ENCODE peak calls at places on chromosomes 1 and 21, in four cellular contexts. One of them, this sample, is unnamed.

GRCh38 chr21:37700641-37701202 is 215.5 kb downstream of the KCNJ6 start:
- DNase-seq in upper lobe of left lung: no peak
- DNase-seq in foreskin fibroblast: peak
- DNase-seq in AG09309: peak
- DNase-seq in this sample: no peak

GRCh38 chr1:192967211-192967877 is 91.8 kb downstream of the UCHL5 start:
- DNase-seq in upper lobe of left lung: no peak
- DNase-seq in foreskin fibroblast: no peak
- DNase-seq in AG09309: no peak
- DNase-seq in this sample: no peak

GRCh38 chr1:236039736-236040670 is 24.9 kb downstream of the NID1 start:
- DNase-seq in foreskin fibroblast: no peak
- DNase-seq in upper lobe of left lung: peak
- DNase-seq in AG09309: no peak
- DNase-seq in this sample: no peak

GRCh38 chr1:240914506-240914905 is 302.6 kb upstream of the GREM2 start:
- DNase-seq in upper lobe of left lung: no peak
- DNase-seq in AG09309: no peak
- DNase-seq in foreskin fibroblast: no peak
- DNase-seq in this sample: no peak

GRCh38 chr1:42319128-42319851 is 15.7 kb downstream of the FOXJ3 start:
- DNase-seq in upper lobe of left lung: no peak
- DNase-seq in foreskin fibroblast: peak
- DNase-seq in AG09309: no peak
- DNase-seq in this sample: no peak

GRCh38 chr1:17122449-17123194 is 3.4 kb upstream of the PADI2 start:
- DNase-seq in foreskin fibroblast: no peak
- DNase-seq in AG09309: no peak
- DNase-seq in upper lobe of left lung: no peak
- DNase-seq in this sample: no peak

GRCh38 chr1:180157108-180157507 is 2.4 kb downstream of the QSOX1 start:
- DNase-seq in upper lobe of left lung: no peak
- DNase-seq in AG09309: no peak
- DNase-seq in foreskin fibroblast: peak
- DNase-seq in this sample: no peak

GRCh38 chr1:184823080-184823479 is 68.4 kb upstream of the EDEM3 start:
- DNase-seq in foreskin fibroblast: no peak
- DNase-seq in AG09309: no peak
- DNase-seq in upper lobe of left lung: no peak
- DNase-seq in this sample: no peak

GRCh38 chr1:30923597-30923996 is 15.0 kb upstream of the SDC3 start:
- DNase-seq in foreskin fibroblast: no peak
- DNase-seq in AG09309: no peak
- DNase-seq in upper lobe of left lung: no peak
- DNase-seq in this sample: no peak

GRCh38 chr1:231188072-231188471 is 26.2 kb downstream of the TRIM67 start:
- DNase-seq in AG09309: no peak
- DNase-seq in upper lobe of left lung: no peak
- DNase-seq in foreskin fibroblast: no peak
- DNase-seq in this sample: no peak

GRCh38 chr21:34743831-34744230 is 75.0 kb downstream of the CLIC6 start:
- DNase-seq in AG09309: peak
- DNase-seq in foreskin fibroblast: peak
- DNase-seq in upper lobe of left lung: no peak
- DNase-seq in this sample: no peak

DNA sequence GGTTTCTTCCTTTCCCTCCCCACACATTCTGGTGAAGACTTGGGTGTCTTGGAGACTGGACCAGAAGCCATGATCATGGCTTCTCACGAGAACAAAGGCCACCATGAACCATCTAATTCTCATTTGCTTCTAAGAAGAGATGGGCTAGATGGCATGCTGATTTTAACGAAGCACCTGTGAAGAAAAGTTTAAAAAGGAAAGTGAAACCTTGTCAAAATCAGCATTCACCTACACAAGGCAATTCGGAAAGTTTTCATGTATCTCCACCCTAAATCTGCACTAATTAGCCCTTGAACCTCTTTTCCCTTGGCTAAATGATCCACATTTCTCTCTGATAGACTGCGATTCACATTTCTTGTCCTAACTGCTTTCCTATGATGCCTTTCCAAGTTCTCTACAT is 114.3 kb upstream of the RAVER2 start:
- DNase-seq in foreskin fibroblast: no peak
- DNase-seq in upper lobe of left lung: no peak
- DNase-seq in AG09309: no peak
- DNase-seq in this sample: no peak
- TF ChIP-seq CTCF in foreskin fibroblast: no peak
- TF ChIP-seq CTCF in upper lobe of left lung: no peak
- TF ChIP-seq CTCF in AG09309: no peak
- TF ChIP-seq CTCF in this sample: no peak

GRCh38 chr1:178031856-178032320 is 62.0 kb upstream of the RASAL2 start:
- DNase-seq in foreskin fibroblast: peak
- DNase-seq in AG09309: peak
- DNase-seq in upper lobe of left lung: peak
- DNase-seq in this sample: no peak
- TF ChIP-seq CTCF in foreskin fibroblast: peak
- TF ChIP-seq CTCF in AG09309: peak
- TF ChIP-seq CTCF in upper lobe of left lung: peak
- TF ChIP-seq CTCF in this sample: no peak

GRCh38 chr1:171352554-171352953 is 38.6 kb downstream of the FMO4 start:
- DNase-seq in foreskin fibroblast: no peak
- DNase-seq in AG09309: no peak
- DNase-seq in upper lobe of left lung: no peak
- DNase-seq in this sample: no peak
- TF ChIP-seq CTCF in foreskin fibroblast: no peak
- TF ChIP-seq CTCF in AG09309: no peak
- TF ChIP-seq CTCF in upper lobe of left lung: no peak
- TF ChIP-seq CTCF in this sample: no peak

DNA sequence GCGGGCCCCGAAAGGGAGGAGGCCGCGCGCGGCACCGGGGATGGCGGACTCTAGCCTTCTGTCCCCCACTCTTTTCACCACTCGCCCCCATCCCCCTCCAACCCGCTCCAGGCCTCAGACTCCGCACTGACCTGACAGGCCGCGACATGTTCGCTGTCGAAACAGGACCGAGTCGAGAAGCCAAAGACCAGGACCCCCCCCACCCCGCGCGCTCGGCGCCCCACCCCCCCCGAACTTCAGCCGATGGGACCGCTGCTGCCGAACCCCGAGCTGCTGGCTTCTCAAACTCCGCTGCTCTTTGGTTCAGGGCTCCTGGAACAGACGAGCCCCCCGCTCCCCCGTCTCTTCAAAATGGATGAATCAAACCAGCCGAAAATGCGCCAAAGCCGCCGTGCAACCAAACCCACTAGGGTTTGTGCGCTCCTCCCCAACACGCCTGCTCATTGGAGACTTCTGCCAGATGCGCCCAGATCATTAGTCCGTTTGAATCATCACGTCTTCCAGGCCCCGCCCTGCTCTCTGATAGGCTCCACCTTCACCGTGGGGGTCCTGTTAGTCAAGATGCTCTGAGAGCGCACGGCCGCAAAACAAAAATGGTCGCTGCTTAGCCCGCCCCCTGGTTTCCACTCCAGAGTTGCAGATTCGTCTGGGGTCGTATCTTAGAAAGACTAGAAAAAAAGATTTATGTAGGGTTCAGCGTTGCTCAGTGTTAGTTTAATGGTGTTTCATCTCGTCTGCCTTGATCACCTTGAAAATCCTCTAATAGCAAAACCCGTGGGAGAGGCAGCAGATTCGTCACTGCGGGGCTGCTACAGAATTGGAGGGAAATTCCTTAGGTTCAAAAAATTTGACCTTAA is at the start of gene NUCKS1:
- DNase-seq in AG09309: peak
- DNase-seq in upper lobe of left lung: peak
- DNase-seq in foreskin fibroblast: peak
- DNase-seq in this sample: peak
- TF ChIP-seq CTCF in AG09309: peak
- TF ChIP-seq CTCF in upper lobe of left lung: peak
- TF ChIP-seq CTCF in foreskin fibroblast: peak
- TF ChIP-seq CTCF in this sample: no peak

DNA sequence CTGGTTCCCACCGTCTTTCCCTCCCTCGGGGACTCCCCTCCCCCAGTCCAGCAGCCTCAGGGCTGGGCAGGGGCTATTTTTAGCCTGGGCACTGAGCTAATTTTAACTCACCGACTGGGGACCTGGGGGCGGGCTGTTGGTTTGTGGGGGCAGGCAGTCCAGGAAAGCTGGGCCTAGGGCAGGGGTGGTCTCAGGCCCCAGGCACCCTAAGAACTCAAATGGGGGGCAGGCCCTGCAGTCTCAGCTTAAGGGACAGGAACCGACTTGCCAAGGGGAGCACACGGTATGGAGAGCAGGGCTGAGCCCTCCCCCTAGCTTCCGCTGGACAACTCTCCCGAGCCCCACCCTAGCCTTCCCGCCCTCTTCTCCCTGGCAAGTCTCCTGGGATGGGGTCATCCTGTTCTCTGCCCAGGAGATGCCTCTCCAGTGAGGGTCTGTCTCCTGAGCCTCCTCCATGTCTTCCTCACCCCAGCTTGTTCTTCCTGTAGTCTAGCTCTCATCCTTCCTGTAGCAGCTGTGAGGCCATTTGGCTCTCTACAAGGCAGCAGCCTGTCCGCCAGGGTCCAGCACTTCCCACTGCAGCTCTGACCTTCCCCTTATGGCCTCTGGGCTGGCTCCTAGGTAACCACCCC is 10.1 kb downstream of the MEF2D start:
- DNase-seq in foreskin fibroblast: no peak
- DNase-seq in upper lobe of left lung: no peak
- DNase-seq in AG09309: no peak
- DNase-seq in this sample: no peak
- TF ChIP-seq CTCF in foreskin fibroblast: peak
- TF ChIP-seq CTCF in upper lobe of left lung: peak
- TF ChIP-seq CTCF in AG09309: peak
- TF ChIP-seq CTCF in this sample: no peak

GRCh38 chr1:47935163-47935562 is 62.0 kb downstream of the TRABD2B start:
- DNase-seq in foreskin fibroblast: no peak
- DNase-seq in AG09309: no peak
- DNase-seq in upper lobe of left lung: no peak
- DNase-seq in this sample: no peak

GRCh38 chr1:47930215-47930885 is 66.8 kb downstream of the TRABD2B start:
- DNase-seq in foreskin fibroblast: no peak
- DNase-seq in upper lobe of left lung: no peak
- DNase-seq in AG09309: no peak
- DNase-seq in this sample: no peak

GRCh38 chr1:47934243-47934805 is 62.9 kb downstream of the TRABD2B start:
- DNase-seq in AG09309: peak
- DNase-seq in foreskin fibroblast: peak
- DNase-seq in upper lobe of left lung: no peak
- DNase-seq in this sample: no peak

GRCh38 chr1:47932744-47933143 is 64.4 kb downstream of the TRABD2B start:
- DNase-seq in foreskin fibroblast: no peak
- DNase-seq in AG09309: no peak
- DNase-seq in upper lobe of left lung: no peak
- DNase-seq in this sample: no peak

DNA sequence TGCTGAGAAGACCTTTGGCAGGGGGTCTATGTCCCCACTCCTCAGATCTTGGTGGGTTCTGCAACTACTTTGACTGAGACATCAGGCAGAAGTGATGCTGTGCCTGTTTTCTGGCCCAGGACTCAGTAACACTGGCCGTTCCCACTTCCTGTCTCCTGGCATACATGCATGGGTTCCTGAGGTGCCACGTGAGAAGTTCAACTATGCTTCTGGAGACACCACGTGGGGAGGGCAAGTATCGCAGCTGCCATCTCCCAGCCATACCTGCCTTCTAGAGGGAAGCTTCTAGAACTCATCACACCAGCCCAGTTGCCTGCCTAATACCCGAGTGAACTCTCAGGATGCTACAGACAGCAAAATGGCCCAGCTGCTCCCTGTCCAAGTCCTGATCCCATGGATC is 65.8 kb downstream of the TRABD2B start:
- DNase-seq in upper lobe of left lung: peak
- DNase-seq in AG09309: no peak
- DNase-seq in foreskin fibroblast: no peak
- DNase-seq in this sample: no peak
- TF ChIP-seq CTCF in upper lobe of left lung: peak
- TF ChIP-seq CTCF in AG09309: no peak
- TF ChIP-seq CTCF in foreskin fibroblast: no peak
- TF ChIP-seq CTCF in this sample: no peak

DNA sequence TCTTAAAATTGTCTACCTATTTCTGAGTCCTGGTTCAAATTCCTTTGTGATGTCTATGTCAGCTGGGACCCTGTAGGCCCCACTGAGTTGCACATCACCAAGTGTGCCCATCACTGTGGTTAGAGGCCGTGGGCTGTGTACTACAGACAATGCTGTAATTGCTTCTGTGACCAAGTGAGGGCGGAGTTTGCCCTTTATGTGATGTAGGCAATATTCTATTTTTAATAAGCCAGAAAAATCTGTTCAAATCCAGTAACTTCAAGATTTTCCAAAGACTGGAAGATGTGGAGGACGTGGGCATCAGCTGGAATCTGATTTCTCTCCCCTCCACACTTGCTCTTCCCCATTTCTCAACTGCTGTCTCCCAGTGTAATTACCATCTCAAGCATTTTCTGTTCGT is 215.4 kb downstream of the PBX1 start:
- DNase-seq in upper lobe of left lung: no peak
- DNase-seq in foreskin fibroblast: no peak
- DNase-seq in AG09309: no peak
- DNase-seq in this sample: no peak
- TF ChIP-seq CTCF in upper lobe of left lung: no peak
- TF ChIP-seq CTCF in foreskin fibroblast: no peak
- TF ChIP-seq CTCF in AG09309: peak
- TF ChIP-seq CTCF in this sample: no peak

GRCh38 chr21:32693581-32693980 is 34.2 kb downstream of the SYNJ1 start:
- DNase-seq in AG09309: no peak
- DNase-seq in upper lobe of left lung: no peak
- DNase-seq in foreskin fibroblast: no peak
- DNase-seq in this sample: no peak

GRCh38 chr21:32682696-32683474 is 44.9 kb downstream of the SYNJ1 start:
- DNase-seq in AG09309: no peak
- DNase-seq in foreskin fibroblast: no peak
- DNase-seq in upper lobe of left lung: no peak
- DNase-seq in this sample: no peak

GRCh38 chr21:32690085-32690484 is 37.7 kb downstream of the SYNJ1 start:
- DNase-seq in AG09309: no peak
- DNase-seq in foreskin fibroblast: no peak
- DNase-seq in upper lobe of left lung: no peak
- DNase-seq in this sample: no peak

GRCh38 chr21:32687946-32688345 is 39.9 kb downstream of the SYNJ1 start:
- DNase-seq in upper lobe of left lung: no peak
- DNase-seq in AG09309: no peak
- DNase-seq in foreskin fibroblast: no peak
- DNase-seq in this sample: no peak
- TF ChIP-seq CTCF in upper lobe of left lung: no peak
- TF ChIP-seq CTCF in AG09309: no peak
- TF ChIP-seq CTCF in foreskin fibroblast: no peak
- TF ChIP-seq CTCF in this sample: no peak

GRCh38 chr1:152585586-152585985 is 5.3 kb upstream of the LCE3D start:
- DNase-seq in upper lobe of left lung: no peak
- DNase-seq in AG09309: no peak
- DNase-seq in foreskin fibroblast: no peak
- DNase-seq in this sample: no peak
- TF ChIP-seq CTCF in upper lobe of left lung: no peak
- TF ChIP-seq CTCF in AG09309: no peak
- TF ChIP-seq CTCF in foreskin fibroblast: no peak
- TF ChIP-seq CTCF in this sample: no peak